ENCODE peak calls at places on chromosomes 2 and 18, in eight cellular contexts. One of them, this sample, is unnamed.

GRCh38 chr2:228938629-228939028 is 332.5 kb downstream of the PID1 start:
- DNase-seq in COR-L47: no peak
- DNase-seq in iris pigment epithelial cell: peak
- DNase-seq in ELF-1: no peak
- DNase-seq in substantia nigra: no peak
- DNase-seq in renal cortical epithelial cell: no peak
- DNase-seq in coronary artery: no peak
- DNase-seq in right atrium auricular region: no peak
- DNase-seq in this sample: no peak

GRCh38 chr2:23566236-23567142 is 181.5 kb downstream of the KLHL29 start:
- DNase-seq in COR-L47: peak
- DNase-seq in iris pigment epithelial cell: no peak
- DNase-seq in ELF-1: peak
- DNase-seq in substantia nigra: no peak
- DNase-seq in renal cortical epithelial cell: peak
- DNase-seq in coronary artery: no peak
- DNase-seq in right atrium auricular region: no peak
- DNase-seq in this sample: peak

GRCh38 chr2:238699307-238700121 is 148.4 kb upstream of the TWIST2 start:
- DNase-seq in COR-L47: no peak
- DNase-seq in iris pigment epithelial cell: no peak
- DNase-seq in ELF-1: no peak
- DNase-seq in substantia nigra: no peak
- DNase-seq in renal cortical epithelial cell: no peak
- DNase-seq in coronary artery: no peak
- DNase-seq in right atrium auricular region: no peak
- DNase-seq in this sample: no peak

GRCh38 chr2:205766765-205767359 is 84.6 kb downstream of the NRP2 start:
- DNase-seq in COR-L47: peak
- DNase-seq in iris pigment epithelial cell: peak
- DNase-seq in ELF-1: peak
- DNase-seq in substantia nigra: no peak
- DNase-seq in renal cortical epithelial cell: peak
- DNase-seq in coronary artery: no peak
- DNase-seq in right atrium auricular region: peak
- DNase-seq in this sample: peak

GRCh38 chr18:48934708-48935432 is 15.9 kb downstream of the SMAD7 start:
- DNase-seq in COR-L47: peak
- DNase-seq in iris pigment epithelial cell: peak
- DNase-seq in ELF-1: no peak
- DNase-seq in substantia nigra: no peak
- DNase-seq in renal cortical epithelial cell: no peak
- DNase-seq in coronary artery: peak
- DNase-seq in right atrium auricular region: no peak
- DNase-seq in this sample: no peak

GRCh38 chr2:241666627-241667400 is 19.8 kb downstream of the DTYMK start:
- DNase-seq in COR-L47: no peak
- DNase-seq in iris pigment epithelial cell: peak
- DNase-seq in ELF-1: peak
- DNase-seq in substantia nigra: no peak
- DNase-seq in renal cortical epithelial cell: no peak
- DNase-seq in coronary artery: no peak
- DNase-seq in right atrium auricular region: no peak
- DNase-seq in this sample: peak

GRCh38 chr2:71578665-71579371 is 125.5 kb downstream of the DYSF start:
- DNase-seq in COR-L47: no peak
- DNase-seq in iris pigment epithelial cell: no peak
- DNase-seq in ELF-1: no peak
- DNase-seq in substantia nigra: peak
- DNase-seq in renal cortical epithelial cell: no peak
- DNase-seq in coronary artery: peak
- DNase-seq in right atrium auricular region: peak
- DNase-seq in this sample: peak

GRCh38 chr2:133886735-133887675 is 318.7 kb upstream of the NCKAP5 start:
- DNase-seq in COR-L47: peak
- DNase-seq in iris pigment epithelial cell: peak
- DNase-seq in ELF-1: peak
- DNase-seq in substantia nigra: peak
- DNase-seq in renal cortical epithelial cell: peak
- DNase-seq in coronary artery: no peak
- DNase-seq in right atrium auricular region: peak
- DNase-seq in this sample: peak

GRCh38 chr2:137172162-137172561 is 406.8 kb downstream of the THSD7B start:
- DNase-seq in COR-L47: no peak
- DNase-seq in iris pigment epithelial cell: peak
- DNase-seq in ELF-1: no peak
- DNase-seq in substantia nigra: no peak
- DNase-seq in renal cortical epithelial cell: peak
- DNase-seq in coronary artery: no peak
- DNase-seq in right atrium auricular region: no peak
- DNase-seq in this sample: peak

GRCh38 chr2:52311862-52312261 is 1279.9 kb upstream of the NRXN1 start:
- DNase-seq in COR-L47: no peak
- DNase-seq in iris pigment epithelial cell: no peak
- DNase-seq in ELF-1: peak
- DNase-seq in substantia nigra: no peak
- DNase-seq in renal cortical epithelial cell: no peak
- DNase-seq in coronary artery: no peak
- DNase-seq in right atrium auricular region: no peak
- DNase-seq in this sample: no peak

GRCh38 chr2:127623388-127624320 is 22.3 kb upstream of the GPR17 start:
- DNase-seq in COR-L47: no peak
- DNase-seq in iris pigment epithelial cell: peak
- DNase-seq in ELF-1: no peak
- DNase-seq in substantia nigra: no peak
- DNase-seq in renal cortical epithelial cell: no peak
- DNase-seq in coronary artery: peak
- DNase-seq in right atrium auricular region: no peak
- DNase-seq in this sample: no peak

GRCh38 chr2:241358470-241358869 is 2.4 kb downstream of the FARP2 start:
- DNase-seq in COR-L47: no peak
- DNase-seq in iris pigment epithelial cell: no peak
- DNase-seq in ELF-1: no peak
- DNase-seq in substantia nigra: no peak
- DNase-seq in renal cortical epithelial cell: no peak
- DNase-seq in coronary artery: no peak
- DNase-seq in right atrium auricular region: no peak
- DNase-seq in this sample: no peak

GRCh38 chr2:174172802-174173355 is 75.5 kb downstream of the OLA1 start:
- DNase-seq in COR-L47: no peak
- DNase-seq in iris pigment epithelial cell: no peak
- DNase-seq in ELF-1: no peak
- DNase-seq in substantia nigra: no peak
- DNase-seq in renal cortical epithelial cell: no peak
- DNase-seq in coronary artery: no peak
- DNase-seq in right atrium auricular region: no peak
- DNase-seq in this sample: no peak

GRCh38 chr2:24652265-24653232 is 140.6 kb downstream of the PTRHD1 start:
- DNase-seq in COR-L47: no peak
- DNase-seq in iris pigment epithelial cell: no peak
- DNase-seq in ELF-1: no peak
- DNase-seq in substantia nigra: no peak
- DNase-seq in renal cortical epithelial cell: peak
- DNase-seq in coronary artery: no peak
- DNase-seq in right atrium auricular region: no peak
- DNase-seq in this sample: no peak

GRCh38 chr2:239247401-239248245 is 153.2 kb downstream of the HDAC4 start:
- DNase-seq in COR-L47: no peak
- DNase-seq in iris pigment epithelial cell: no peak
- DNase-seq in ELF-1: no peak
- DNase-seq in substantia nigra: no peak
- DNase-seq in renal cortical epithelial cell: peak
- DNase-seq in coronary artery: peak
- DNase-seq in right atrium auricular region: no peak
- DNase-seq in this sample: peak

GRCh38 chr2:20525041-20526035 is 78.5 kb downstream of the RHOB start:
- DNase-seq in COR-L47: no peak
- DNase-seq in iris pigment epithelial cell: peak
- DNase-seq in ELF-1: peak
- DNase-seq in substantia nigra: no peak
- DNase-seq in renal cortical epithelial cell: peak
- DNase-seq in coronary artery: no peak
- DNase-seq in right atrium auricular region: peak
- DNase-seq in this sample: no peak

GRCh38 chr18:50973367-50974126 is 5.7 kb downstream of the ELAC1 start:
- DNase-seq in COR-L47: no peak
- DNase-seq in iris pigment epithelial cell: peak
- DNase-seq in ELF-1: no peak
- DNase-seq in substantia nigra: no peak
- DNase-seq in renal cortical epithelial cell: peak
- DNase-seq in coronary artery: no peak
- DNase-seq in right atrium auricular region: no peak
- DNase-seq in this sample: no peak

GRCh38 chr2:11665028-11665427 is 5.0 kb downstream of the NTSR2 start:
- DNase-seq in COR-L47: no peak
- DNase-seq in iris pigment epithelial cell: no peak
- DNase-seq in ELF-1: no peak
- DNase-seq in substantia nigra: no peak
- DNase-seq in renal cortical epithelial cell: no peak
- DNase-seq in coronary artery: no peak
- DNase-seq in right atrium auricular region: no peak
- DNase-seq in this sample: no peak

GRCh38 chr2:2026252-2026831 is 282.0 kb upstream of the PXDN start:
- DNase-seq in COR-L47: no peak
- DNase-seq in iris pigment epithelial cell: no peak
- DNase-seq in ELF-1: no peak
- DNase-seq in substantia nigra: no peak
- DNase-seq in renal cortical epithelial cell: no peak
- DNase-seq in coronary artery: no peak
- DNase-seq in right atrium auricular region: no peak
- DNase-seq in this sample: no peak

GRCh38 chr2:12005886-12006681 is 259.7 kb downstream of the LPIN1 start:
- DNase-seq in COR-L47: peak
- DNase-seq in iris pigment epithelial cell: no peak
- DNase-seq in ELF-1: peak
- DNase-seq in substantia nigra: no peak
- DNase-seq in renal cortical epithelial cell: peak
- DNase-seq in coronary artery: no peak
- DNase-seq in right atrium auricular region: no peak
- DNase-seq in this sample: no peak

GRCh38 chr2:25078171-25079049 is 36.5 kb downstream of the EFR3B start:
- DNase-seq in COR-L47: peak
- DNase-seq in iris pigment epithelial cell: peak
- DNase-seq in ELF-1: no peak
- DNase-seq in substantia nigra: no peak
- DNase-seq in renal cortical epithelial cell: peak
- DNase-seq in coronary artery: no peak
- DNase-seq in right atrium auricular region: no peak
- DNase-seq in this sample: peak

GRCh38 chr2:8558096-8558495 is 123.8 kb upstream of the ID2 start:
- DNase-seq in COR-L47: no peak
- DNase-seq in iris pigment epithelial cell: no peak
- DNase-seq in ELF-1: no peak
- DNase-seq in substantia nigra: no peak
- DNase-seq in renal cortical epithelial cell: no peak
- DNase-seq in coronary artery: no peak
- DNase-seq in right atrium auricular region: no peak
- DNase-seq in this sample: no peak

GRCh38 chr2:110115291-110116032 is at the start of gene MALL:
- DNase-seq in COR-L47: peak
- DNase-seq in iris pigment epithelial cell: no peak
- DNase-seq in ELF-1: peak
- DNase-seq in substantia nigra: no peak
- DNase-seq in renal cortical epithelial cell: peak
- DNase-seq in coronary artery: no peak
- DNase-seq in right atrium auricular region: no peak
- DNase-seq in this sample: peak

GRCh38 chr2:107727318-107727717 is 99.4 kb upstream of the RGPD4 start:
- DNase-seq in COR-L47: no peak
- DNase-seq in iris pigment epithelial cell: no peak
- DNase-seq in ELF-1: no peak
- DNase-seq in substantia nigra: no peak
- DNase-seq in renal cortical epithelial cell: no peak
- DNase-seq in coronary artery: no peak
- DNase-seq in right atrium auricular region: no peak
- DNase-seq in this sample: no peak

GRCh38 chr2:127416486-127417001 is 1.7 kb upstream of the PROC start:
- DNase-seq in COR-L47: no peak
- DNase-seq in iris pigment epithelial cell: no peak
- DNase-seq in ELF-1: no peak
- DNase-seq in substantia nigra: no peak
- DNase-seq in renal cortical epithelial cell: no peak
- DNase-seq in coronary artery: peak
- DNase-seq in right atrium auricular region: no peak
- DNase-seq in this sample: peak

GRCh38 chr2:168751104-168751768 is 51.2 kb upstream of the NOSTRIN start:
- DNase-seq in COR-L47: no peak
- DNase-seq in iris pigment epithelial cell: no peak
- DNase-seq in ELF-1: no peak
- DNase-seq in substantia nigra: no peak
- DNase-seq in renal cortical epithelial cell: no peak
- DNase-seq in coronary artery: no peak
- DNase-seq in right atrium auricular region: no peak
- DNase-seq in this sample: no peak

GRCh38 chr18:51135795-51136194 is 61.7 kb downstream of the MEX3C start:
- DNase-seq in COR-L47: peak
- DNase-seq in iris pigment epithelial cell: no peak
- DNase-seq in ELF-1: peak
- DNase-seq in substantia nigra: no peak
- DNase-seq in renal cortical epithelial cell: no peak
- DNase-seq in coronary artery: no peak
- DNase-seq in right atrium auricular region: no peak
- DNase-seq in this sample: no peak

GRCh38 chr2:63977904-63978303 is 41.3 kb downstream of the VPS54 start:
- DNase-seq in COR-L47: no peak
- DNase-seq in iris pigment epithelial cell: no peak
- DNase-seq in ELF-1: no peak
- DNase-seq in substantia nigra: no peak
- DNase-seq in renal cortical epithelial cell: no peak
- DNase-seq in coronary artery: no peak
- DNase-seq in right atrium auricular region: no peak
- DNase-seq in this sample: peak

This sample was measured in left kidney.